ENCODE peak calls at places on chromosomes 11 and 22, in nine cellular contexts. N, G, R, V, J, W, B, X and P are unnamed samples.

GRCh38 chr11:66846671-66847091 is 3.4 kb downstream of the RCE1 start:
- DNase-seq in N (no peak), G (no peak), R (no peak), V (no peak), J (no peak), W (no peak), B (peak; percentile 27), X (no peak), P (no peak)

GRCh38 chr22:47567741-47568140 is 805.3 kb downstream of the TBC1D22A start:
- DNase-seq in N (no peak), G (no peak), R (no peak), V (no peak), J (no peak), W (no peak), B (no peak), X (no peak), P (no peak)

GRCh38 chr11:128575956-128576340 is 11.4 kb downstream of the ETS1 start:
- DNase-seq in N (peak; percentile 68), G (peak; percentile 86), R (no peak), V (no peak), J (no peak), W (no peak), B (no peak), X (peak; percentile 39), P (no peak)

GRCh38 chr22:28222976-28223375 is 303.9 kb upstream of the PITPNB start:
- DNase-seq in N (no peak), G (peak; percentile 44), R (no peak), V (no peak), J (no peak), W (no peak), B (no peak), X (no peak), P (no peak)

GRCh38 chr11:40393511-40393910 is 1065.9 kb downstream of the LRRC4C start:
- DNase-seq in N (no peak), G (no peak), R (no peak), V (no peak), J (no peak), W (no peak), B (no peak), X (no peak), P (no peak)

GRCh38 chr11:61037694-61038093 is 64.6 kb upstream of the CD5 start:
- DNase-seq in N (no peak), G (peak; percentile 31), R (no peak), V (no peak), J (no peak), W (no peak), B (no peak), X (no peak), P (no peak)

GRCh38 chr22:45163074-45163416 is 680 bp upstream of the NUP50 start:
- DNase-seq in N (no peak), G (peak; percentile 60), R (no peak), V (no peak), J (no peak), W (no peak), B (no peak), X (peak; percentile 26), P (peak; percentile 62)

GRCh38 chr11:35841733-35842132 is 102.1 kb upstream of the LDLRAD3 start:
- DNase-seq in N (no peak), G (no peak), R (no peak), V (no peak), J (no peak), W (no peak), B (no peak), X (no peak), P (no peak)

GRCh38 chr11:111795333-111795985 is 29.3 kb upstream of the PPP2R1B start:
- DNase-seq in N (no peak), G (no peak), R (no peak), V (peak; percentile 39), J (no peak), W (no peak), B (no peak), X (no peak), P (no peak)

GRCh38 chr11:46247664-46248063 is 29.8 kb upstream of the CREB3L1 start:
- DNase-seq in N (peak; percentile 73), G (peak; percentile 47), R (no peak), V (no peak), J (no peak), W (no peak), B (no peak), X (peak; percentile 77), P (no peak)

GRCh38 chr11:97815667-97816066 is 1205.1 kb upstream of the CNTN5 start:
- DNase-seq in N (no peak), G (peak; percentile 40), R (no peak), V (no peak), J (no peak), W (no peak), B (no peak), X (no peak), P (no peak)

GRCh38 chr11:74057251-74058151 is 48.6 kb upstream of the UCP3 start:
- DNase-seq in N (no peak), G (peak; percentile 50), R (no peak), V (peak; percentile 36), J (no peak), W (no peak), B (no peak), X (no peak), P (no peak)

GRCh38 chr11:69842746-69843528 is 23.7 kb upstream of the FGF3 start:
- DNase-seq in N (no peak), G (no peak), R (no peak), V (no peak), J (no peak), W (no peak), B (no peak), X (no peak), P (no peak)

GRCh38 chr11:12102588-12103410 is 7.6 kb upstream of the MICAL2 start:
- DNase-seq in N (no peak), G (no peak), R (no peak), V (no peak), J (no peak), W (no peak), B (no peak), X (no peak), P (no peak)

GRCh38 chr22:43956805-43957463 is 1.7 kb downstream of the SAMM50 start:
- DNase-seq in N (no peak), G (peak; percentile 49), R (no peak), V (no peak), J (no peak), W (no peak), B (no peak), X (no peak), P (peak; percentile 71)

GRCh38 chr11:130548491-130548833 is 100.0 kb downstream of the ADAMTS15 start:
- DNase-seq in N (no peak), G (no peak), R (no peak), V (no peak), J (no peak), W (no peak), B (no peak), X (no peak), P (no peak)

GRCh38 chr11:92409347-92409746 is 184.7 kb downstream of the FAT3 start:
- DNase-seq in N (no peak), G (no peak), R (no peak), V (no peak), J (no peak), W (no peak), B (no peak), X (no peak), P (no peak)

GRCh38 chr11:92401507-92401906 is 176.9 kb downstream of the FAT3 start:
- DNase-seq in N (no peak), G (no peak), R (no peak), V (no peak), J (no peak), W (no peak), B (no peak), X (no peak), P (no peak)

GRCh38 chr11:92409956-92410355 is 185.3 kb downstream of the FAT3 start:
- DNase-seq in N (no peak), G (no peak), R (no peak), V (no peak), J (no peak), W (no peak), B (no peak), X (no peak), P (no peak)

GRCh38 chr11:92411431-92411830 is 186.8 kb downstream of the FAT3 start:
- DNase-seq in N (no peak), G (no peak), R (no peak), V (no peak), J (no peak), W (no peak), B (no peak), X (no peak), P (no peak)

DNA sequence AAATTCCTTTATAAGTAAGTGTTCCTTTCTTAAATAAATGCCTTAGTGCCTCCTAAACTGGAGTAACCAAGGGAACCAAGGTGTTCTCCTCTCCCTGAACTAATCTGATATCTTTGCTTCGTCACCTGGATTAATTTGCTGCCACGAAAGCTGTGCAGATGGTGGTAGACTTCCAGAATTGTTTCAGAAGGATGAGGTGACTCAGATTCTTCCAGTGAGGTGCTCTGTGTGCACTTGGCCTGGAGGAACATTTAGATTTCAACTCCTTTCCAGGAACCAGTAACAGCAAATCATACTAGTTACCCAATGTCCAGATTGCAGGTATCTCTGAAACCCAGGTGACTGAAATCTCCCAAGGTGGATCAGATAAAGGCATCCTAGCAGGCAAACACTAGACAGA is 181.9 kb downstream of the FAT3 start:
- DNase-seq in N (no peak), G (no peak), R (no peak), V (no peak), J (no peak), W (no peak), B (no peak), X (no peak), P (no peak)
- H3K4me3 ChIP-seq in N (no peak overlapping the region), G (no peak overlapping the region), R (no peak overlapping the region), V (no peak overlapping the region), J (no peak overlapping the region), W (no peak overlapping the region), B (no peak overlapping the region), X (no peak overlapping the region), P (no peak overlapping the region)

DNA sequence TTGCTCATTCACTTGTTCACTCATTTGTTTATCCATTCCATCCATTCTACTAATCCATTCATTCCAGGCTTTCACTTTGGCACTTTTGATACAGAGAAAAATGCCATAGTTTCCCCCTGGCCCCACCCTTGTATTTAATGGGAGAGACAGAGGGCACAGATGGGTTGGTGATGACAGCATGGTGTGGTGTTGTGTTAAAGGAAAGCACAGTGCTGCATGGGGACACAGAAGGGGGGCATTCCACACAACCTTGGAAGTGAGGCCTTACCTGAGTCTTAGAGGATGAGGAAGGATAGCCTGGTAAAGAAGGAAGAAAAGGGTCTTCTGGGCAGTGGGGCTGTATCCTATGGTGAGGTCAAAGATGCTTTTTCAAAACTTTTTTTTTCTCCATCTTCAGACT is 248.5 kb upstream of the C11orf87 start:
- DNase-seq in N (no peak), G (no peak), R (no peak), V (no peak), J (no peak), W (no peak), B (no peak), X (no peak), P (no peak)
- H3K9me3 ChIP-seq in N (no peaks in the 10 kb centered on the region), G (no peaks in the 10 kb centered on the region), R (no peaks in the 10 kb centered on the region), V (no peaks in the 10 kb centered on the region), J (no peaks in the 10 kb centered on the region), W (no peaks in the 10 kb centered on the region), B (no peaks in the 10 kb centered on the region), X (no peaks in the 10 kb centered on the region), P (no peaks in the 10 kb centered on the region)

GRCh38 chr11:7485854-7486425 is 634 bp downstream of the OLFML1 start:
- DNase-seq in N (no peak), G (no peak), R (no peak), V (no peak), J (no peak), W (no peak), B (peak; percentile 19), X (no peak), P (no peak)
- H3K4me3 ChIP-seq in N (peak overlapping the region; percentile 39), G (no peak overlapping the region), R (peak overlapping the region; percentile 49), V (no peak overlapping the region), J (peak overlapping the region; percentile 16), W (no peak overlapping the region), B (peak overlapping the region; percentile 36), X (peak overlapping the region; percentile 32), P (peak overlapping the region; percentile 55)

GRCh38 chr11:54944211-54944610 is 237.6 kb downstream of the OR4A5 start:
- DNase-seq in N (no peak), G (no peak), R (no peak), V (no peak), J (no peak), W (no peak), B (no peak), X (no peak), P (no peak)
- H3K9me3 ChIP-seq in N (peaks cover 51% of the 10 kb centered on the region), G (no peaks in the 10 kb centered on the region), R (peaks cover 83% of the 10 kb centered on the region), V (peaks cover 7% of the 10 kb centered on the region), J (peaks cover 9% of the 10 kb centered on the region), W (peaks cover 5% of the 10 kb centered on the region), B (peaks cover 28% of the 10 kb centered on the region), X (peaks cover 56% of the 10 kb centered on the region), P (peaks cover 43% of the 10 kb centered on the region)